ENCODE peak calls at places on chromosomes 16 and 17, in seven cellular contexts. S, C, D, M, L, A and G are unnamed samples.

GRCh38 chr17:75785770-75786538 is 1.3 kb downstream of the UNK start:
- DNase-seq in S (no peak), C (peak), D (no peak), M (no peak), L (no peak), A (peak), G (peak)

GRCh38 chr17:67489273-67489672 is 112.2 kb downstream of the PITPNC1 start:
- DNase-seq in S (no peak), C (no peak), D (no peak), M (no peak), L (no peak), A (no peak), G (no peak)

GRCh38 chr17:42781639-42782401 is 1.4 kb downstream of the WNK4 start:
- DNase-seq in S (no peak), C (no peak), D (no peak), M (no peak), L (no peak), A (peak), G (no peak)

GRCh38 chr17:51422634-51423033 is 162.3 kb downstream of the UTP18 start:
- DNase-seq in S (no peak), C (no peak), D (no peak), M (no peak), L (no peak), A (no peak), G (no peak)

GRCh38 chr16:86363836-86364618 is 146.3 kb upstream of the FOXF1 start:
- DNase-seq in S (no peak), C (no peak), D (no peak), M (no peak), L (no peak), A (peak), G (no peak)

GRCh38 chr17:42989726-42990652 is 8.2 kb upstream of the RPL27 start:
- DNase-seq in S (peak), C (no peak), D (no peak), M (no peak), L (no peak), A (peak), G (no peak)

GRCh38 chr16:53973021-53973420 is 269.1 kb downstream of the FTO start:
- DNase-seq in S (no peak), C (no peak), D (no peak), M (no peak), L (no peak), A (no peak), G (no peak)

GRCh38 chr16:77233799-77234502 is 34.7 kb downstream of the SYCE1L start:
- DNase-seq in S (no peak), C (no peak), D (no peak), M (no peak), L (no peak), A (no peak), G (no peak)

GRCh38 chr17:61325382-61326073 is 74.1 kb upstream of the TBX2 start:
- DNase-seq in S (no peak), C (no peak), D (no peak), M (no peak), L (no peak), A (peak), G (no peak)

GRCh38 chr17:3754458-3755334 is 31.0 kb downstream of the HASPIN start:
- DNase-seq in S (peak), C (no peak), D (peak), M (peak), L (peak), A (no peak), G (no peak)

GRCh38 chr16:77882359-77882758 is 94.0 kb downstream of the VAT1L start:
- DNase-seq in S (no peak), C (no peak), D (no peak), M (no peak), L (no peak), A (peak), G (no peak)

GRCh38 chr16:19169081-19169639 is 1.1 kb downstream of the SYT17 start:
- DNase-seq in S (no peak), C (no peak), D (peak), M (no peak), L (no peak), A (no peak), G (no peak)

GRCh38 chr17:80783971-80784370 is 207.7 kb upstream of the CHMP6 start:
- DNase-seq in S (no peak), C (no peak), D (no peak), M (no peak), L (no peak), A (no peak), G (no peak)

GRCh38 chr17:49551221-49552069 is 24.2 kb upstream of the NXPH3 start:
- DNase-seq in S (no peak), C (no peak), D (no peak), M (no peak), L (no peak), A (no peak), G (no peak)

GRCh38 chr17:31297090-31297489 is at the start of gene OMG:
- DNase-seq in S (no peak), C (no peak), D (no peak), M (peak), L (no peak), A (no peak), G (no peak)

GRCh38 chr16:12323007-12323699 is 346.6 kb downstream of the SNX29 start:
- DNase-seq in S (no peak), C (no peak), D (no peak), M (peak), L (no peak), A (no peak), G (no peak)

GRCh38 chr16:22614271-22614947 is 103.7 kb downstream of the NPIPB5 start:
- DNase-seq in S (peak), C (no peak), D (no peak), M (no peak), L (no peak), A (peak), G (no peak)

GRCh38 chr17:81099888-81100287 is 64.9 kb downstream of the BAIAP2 start:
- DNase-seq in S (no peak), C (no peak), D (no peak), M (no peak), L (no peak), A (no peak), G (no peak)

GRCh38 chr16:23149993-23150364 is 727 bp upstream of the USP31 start:
- DNase-seq in S (no peak), C (no peak), D (no peak), M (no peak), L (no peak), A (no peak), G (no peak)

GRCh38 chr17:64411999-64412771 is 21.5 kb upstream of the PECAM1 start:
- DNase-seq in S (no peak), C (peak), D (peak), M (peak), L (peak), A (peak), G (peak)

GRCh38 chr17:39231587-39232551 is 6.1 kb upstream of the STAC2 start:
- DNase-seq in S (no peak), C (peak), D (no peak), M (peak), L (peak), A (no peak), G (peak)

GRCh38 chr16:88623858-88624257 is 14.5 kb upstream of the IL17C start:
- DNase-seq in S (no peak), C (no peak), D (no peak), M (no peak), L (no peak), A (no peak), G (no peak)

GRCh38 chr17:83143817-83144231 is 64.4 kb downstream of the METRNL start:
- DNase-seq in S (no peak), C (peak), D (no peak), M (no peak), L (no peak), A (no peak), G (no peak)

GRCh38 chr16:89670496-89671431 is 13.1 kb downstream of the SPATA33 start:
- DNase-seq in S (no peak), C (no peak), D (no peak), M (no peak), L (no peak), A (peak), G (no peak)

GRCh38 chr17:1271020-1271423 is 778 bp downstream of the BHLHA9 start:
- DNase-seq in S (no peak), C (no peak), D (no peak), M (no peak), L (no peak), A (no peak), G (no peak)

GRCh38 chr16:23113185-23113584 is 36.1 kb downstream of the USP31 start:
- DNase-seq in S (no peak), C (no peak), D (no peak), M (no peak), L (no peak), A (no peak), G (no peak)

GRCh38 chr16:71623597-71623996 is 2.4 kb upstream of the MARVELD3 start:
- DNase-seq in S (no peak), C (no peak), D (no peak), M (no peak), L (no peak), A (no peak), G (no peak)

GRCh38 chr16:29809850-29810698 is 1.9 kb upstream of the PRRT2 start:
- DNase-seq in S (no peak), C (peak), D (no peak), M (peak), L (no peak), A (no peak), G (peak)

GRCh38 chr17:80907281-80907680 is 84.4 kb upstream of the CHMP6 start:
- DNase-seq in S (no peak), C (no peak), D (no peak), M (no peak), L (no peak), A (no peak), G (no peak)

GRCh38 chr16:73113326-73113720 is 65.4 kb upstream of the ZFHX3 start:
- DNase-seq in S (no peak), C (no peak), D (no peak), M (no peak), L (no peak), A (peak), G (no peak)

GRCh38 chr16:83137326-83137770 is 510.6 kb downstream of the CDH13 start:
- DNase-seq in S (no peak), C (peak), D (no peak), M (peak), L (no peak), A (peak), G (peak)

GRCh38 chr17:44043326-44043725 is 23.1 kb downstream of the LSM12 start:
- DNase-seq in S (no peak), C (no peak), D (no peak), M (no peak), L (no peak), A (no peak), G (no peak)

GRCh38 chr17:58279736-58280479 is 827 bp downstream of the MPO start:
- DNase-seq in S (no peak), C (no peak), D (no peak), M (no peak), L (no peak), A (no peak), G (no peak)

GRCh38 chr17:45320349-45320930 is 3.6 kb upstream of the MAP3K14 start:
- DNase-seq in S (peak), C (no peak), D (no peak), M (no peak), L (no peak), A (peak), G (no peak)

GRCh38 chr17:42423766-42424165 is 710 bp upstream of the CAVIN1 start:
- DNase-seq in S (no peak), C (no peak), D (no peak), M (no peak), L (no peak), A (no peak), G (no peak)

GRCh38 chr17:78341559-78342437 is 18.1 kb downstream of the SOCS3 start:
- DNase-seq in S (peak), C (no peak), D (no peak), M (peak), L (no peak), A (peak), G (no peak)

GRCh38 chr16:68065716-68066305 is 19.4 kb upstream of the NFATC3 start:
- DNase-seq in S (no peak), C (no peak), D (no peak), M (no peak), L (no peak), A (peak), G (no peak)

GRCh38 chr17:18187816-18188761 is 4.5 kb downstream of the ALKBH5 start:
- DNase-seq in S (no peak), C (no peak), D (no peak), M (no peak), L (no peak), A (peak), G (no peak)